ENCODE peak calls at places on chromosome 18, in four cellular contexts. T is CD4-positive, alpha-beta memory T cell; Y is activated T-helper 1 cell treated with anti-CD3 and anti-CD28 coated beads, Interleukin-2, amount 50 U/mL, for 16 hours; N is NCI-H1092 treated with DMSO at 0.1 percent for 48 hours. Q is an unnamed sample.

GRCh38 chr18:59484796-59485328 is 125.8 kb upstream of the LMAN1 start:
- DNase-seq in T (no peak), Y (no peak), N (no peak), Q (no peak)

GRCh38 chr18:9615973-9616559 is 1.7 kb upstream of the PPP4R1 start:
- DNase-seq in T (no peak), Y (no peak), N (no peak), Q (no peak)

GRCh38 chr18:48222118-48222517 is 187.1 kb downstream of the ZBTB7C start:
- DNase-seq in T (peak; percentile 40), Y (no peak), N (peak; percentile 97), Q (no peak)

GRCh38 chr18:79588131-79588635 is 91.4 kb upstream of the CTDP1 start:
- DNase-seq in T (no peak), Y (no peak), N (no peak), Q (no peak)

GRCh38 chr18:55007582-55007981 is 48.3 kb upstream of the CCDC68 start:
- DNase-seq in T (no peak), Y (no peak), N (no peak), Q (no peak)

GRCh38 chr18:9707381-9708056 is 582 bp upstream of the RAB31 start:
- DNase-seq in T (no peak), Y (no peak), N (no peak), Q (no peak)

GRCh38 chr18:12659904-12660605 is 2.1 kb upstream of the SPIRE1 start:
- DNase-seq in T (peak; percentile 58), Y (no peak), N (peak; percentile 25), Q (no peak)

GRCh38 chr18:37419272-37419671 is 146.3 kb downstream of the CELF4 start:
- DNase-seq in T (no peak), Y (no peak), N (no peak), Q (no peak)

GRCh38 chr18:54805571-54806334 is 22.5 kb upstream of the RAB27B start:
- DNase-seq in T (peak; percentile 18), Y (no peak), N (no peak), Q (no peak)

GRCh38 chr18:48752928-48753327 is 197.8 kb downstream of the SMAD7 start:
- DNase-seq in T (no peak), Y (no peak), N (no peak), Q (no peak)

GRCh38 chr18:23523429-23524212 is 20.3 kb downstream of the RMC1 start:
- DNase-seq in T (no peak), Y (no peak), N (no peak), Q (no peak)

GRCh38 chr18:67094123-67094522 is 422.4 kb downstream of the DSEL start:
- DNase-seq in T (no peak), Y (no peak), N (no peak), Q (no peak)

GRCh38 chr18:13164406-13164805 is 54.2 kb upstream of the LDLRAD4 start:
- DNase-seq in T (no peak), Y (no peak), N (no peak), Q (no peak)

GRCh38 chr18:183769-184168 is 25.4 kb downstream of the USP14 start:
- DNase-seq in T (no peak), Y (no peak), N (peak; percentile 0), Q (no peak)

GRCh38 chr18:29711931-29712330 is 1330.6 kb downstream of the DSC3 start:
- DNase-seq in T (no peak), Y (no peak), N (no peak), Q (no peak)

GRCh38 chr18:45374878-45375630 is 240.2 kb upstream of the SLC14A2 start:
- DNase-seq in T (no peak), Y (no peak), N (no peak), Q (no peak)

GRCh38 chr18:15165048-15165447 is 417.1 kb downstream of the ANKRD30B start:
- DNase-seq in T (no peak), Y (no peak), N (no peak), Q (no peak)